ENCODE peak calls at places on chromosomes 6 and 20, in five cellular contexts. K is nephron progenitor cell; F is activated CD4-positive, alpha-beta memory T cell treated with anti-CD3 and anti-CD28 coated beads for 36 hours; G is epithelial cell of esophagus; H is SHP77. M is an unnamed sample.

GRCh38 chr6:45376310-45377040 is 1.3 kb downstream of the SUPT3H start:
- DNase-seq in K (no peak), F (no peak), G (peak), H (no peak), M (peak)

GRCh38 chr20:22373164-22373895 is 211.0 kb downstream of the FOXA2 start:
- DNase-seq in K (no peak), F (no peak), G (no peak), H (peak), M (no peak)

GRCh38 chr6:144657691-144658090 is 372.6 kb downstream of the UTRN start:
- DNase-seq in K (no peak), F (no peak), G (peak), H (no peak), M (no peak)

GRCh38 chr20:38196592-38196991 is 31.5 kb upstream of the TGM2 start:
- DNase-seq in K (no peak), F (no peak), G (peak), H (no peak), M (no peak)

GRCh38 chr20:11867286-11867921 is 50.3 kb upstream of the BTBD3 start:
- DNase-seq in K (no peak), F (no peak), G (peak), H (no peak), M (no peak)

GRCh38 chr6:116220172-116220571 is 33.7 kb downstream of the TSPYL4 start:
- DNase-seq in K (no peak), F (no peak), G (no peak), H (peak), M (no peak)

GRCh38 chr6:38184780-38185080 is 365.2 kb downstream of the ZFAND3 start:
- DNase-seq in K (no peak), F (no peak), G (no peak), H (no peak), M (no peak)

GRCh38 chr6:137904822-137905617 is 38.0 kb downstream of the TNFAIP3 start:
- DNase-seq in K (no peak), F (peak), G (peak), H (no peak), M (peak)

GRCh38 chr6:42555477-42556457 is 8.1 kb upstream of the UBR2 start:
- DNase-seq in K (no peak), F (peak), G (peak), H (no peak), M (peak)

GRCh38 chr6:112233864-112234263 is 20.5 kb downstream of the LAMA4 start:
- DNase-seq in K (no peak), F (no peak), G (peak), H (no peak), M (no peak)

GRCh38 chr20:38789503-38790209 is 15.8 kb upstream of the PPP1R16B start:
- DNase-seq in K (no peak), F (no peak), G (peak), H (no peak), M (peak)

GRCh38 chr6:88238065-88238464 is 71.9 kb upstream of the CNR1 start:
- DNase-seq in K (peak), F (peak), G (peak), H (peak), M (peak)

GRCh38 chr6:39228992-39229767 is at the start of gene KCNK5:
- DNase-seq in K (peak), F (peak), G (peak), H (no peak), M (peak)

GRCh38 chr6:137547186-137547585 is 53.0 kb upstream of the OLIG3 start:
- DNase-seq in K (no peak), F (no peak), G (no peak), H (no peak), M (no peak)

GRCh38 chr6:37517411-37517812 is 17.7 kb upstream of the CCDC167 start:
- DNase-seq in K (no peak), F (peak), G (no peak), H (no peak), M (no peak)

GRCh38 chr6:106757267-106757666 is 127.9 kb downstream of the QRSL1 start:
- DNase-seq in K (no peak), F (no peak), G (peak), H (no peak), M (no peak)

GRCh38 chr20:48739395-48740268 is 88.2 kb downstream of the PREX1 start:
- DNase-seq in K (no peak), F (peak), G (no peak), H (no peak), M (no peak)

GRCh38 chr20:19937651-19938420 is 79.3 kb upstream of the NAA20 start:
- DNase-seq in K (no peak), F (peak), G (no peak), H (no peak), M (no peak)

GRCh38 chr6:139973602-139974373 is 599.3 kb upstream of the CITED2 start:
- DNase-seq in K (no peak), F (no peak), G (peak), H (no peak), M (peak)

GRCh38 chr20:25065625-25066338 is 7.8 kb upstream of the ACSS1 start:
- DNase-seq in K (peak), F (peak), G (peak), H (peak), M (peak)

GRCh38 chr6:17393335-17394191 is at the start of gene CAP2:
- DNase-seq in K (peak), F (peak), G (peak), H (no peak), M (peak)

GRCh38 chr6:18216411-18216810 is 47.9 kb downstream of the DEK start:
- DNase-seq in K (no peak), F (no peak), G (peak), H (no peak), M (peak)

GRCh38 chr20:7841967-7842301 is 98.3 kb downstream of the HAO1 start:
- DNase-seq in K (no peak), F (no peak), G (peak), H (no peak), M (peak)

GRCh38 chr20:52016022-52016421 is 175.6 kb downstream of the ZFP64 start:
- DNase-seq in K (no peak), F (no peak), G (no peak), H (no peak), M (no peak)

GRCh38 chr6:1233924-1234323 is 78.0 kb upstream of the FOXQ1 start:
- DNase-seq in K (no peak), F (no peak), G (no peak), H (no peak), M (no peak)

GRCh38 chr20:25859649-25860530 is 163.2 kb upstream of the ZNF337 start:
- DNase-seq in K (peak), F (peak), G (peak), H (peak), M (peak)

GRCh38 chr20:8616792-8617191 is 452.1 kb upstream of the PLCB4 start:
- DNase-seq in K (no peak), F (no peak), G (no peak), H (no peak), M (no peak)

GRCh38 chr20:24653306-24653705 is 183.9 kb downstream of the SYNDIG1 start:
- DNase-seq in K (no peak), F (no peak), G (no peak), H (no peak), M (peak)

GRCh38 chr6:151822252-151823111 is 15.0 kb downstream of the ESR1 start:
- DNase-seq in K (no peak), F (no peak), G (no peak), H (no peak), M (no peak)

GRCh38 chr20:40687384-40688128 is 1.5 kb downstream of the MAFB start:
- DNase-seq in K (peak), F (no peak), G (peak), H (no peak), M (no peak)

GRCh38 chr6:169034523-169035167 is 219.0 kb downstream of the THBS2 start:
- DNase-seq in K (no peak), F (no peak), G (no peak), H (no peak), M (no peak)

GRCh38 chr6:163354779-163355431 is 59.6 kb upstream of the QKI start:
- DNase-seq in K (no peak), F (no peak), G (peak), H (no peak), M (peak)

GRCh38 chr6:166010136-166010535 is 157.5 kb downstream of the TBXT start:
- DNase-seq in K (no peak), F (no peak), G (no peak), H (no peak), M (no peak)

GRCh38 chr6:159968295-159969203 is at the start of gene IGF2R:
- DNase-seq in K (peak), F (peak), G (peak), H (peak), M (no peak)

GRCh38 chr6:163367388-163368183 is 46.9 kb upstream of the QKI start:
- DNase-seq in K (no peak), F (no peak), G (peak), H (no peak), M (peak)

GRCh38 chr6:18545726-18546125 is 158.6 kb downstream of the RNF144B start:
- DNase-seq in K (no peak), F (no peak), G (no peak), H (no peak), M (no peak)

GRCh38 chr20:23320317-23320716 is 30.3 kb upstream of the NXT1 start:
- DNase-seq in K (no peak), F (no peak), G (peak), H (peak), M (no peak)

GRCh38 chr6:163338671-163339405 is 75.7 kb upstream of the QKI start:
- DNase-seq in K (no peak), F (no peak), G (peak), H (peak), M (no peak)

GRCh38 chr6:72554203-72554564 is 67.7 kb upstream of the KCNQ5 start:
- DNase-seq in K (no peak), F (no peak), G (peak), H (no peak), M (peak)

M was measured in renal cortical epithelial cell.